ENCODE peak calls at places on chromosomes 2 and 18, in five cellular contexts. R, V, X, J and Q are unnamed samples.

GRCh38 chr18:23129355-23130002 is 5.8 kb upstream of the CABLES1 start:
- DNase-seq in X (no peak), R (no peak), V (no peak), J (no peak), Q (no peak)

GRCh38 chr2:159879061-159879604 is 81.1 kb upstream of the CD302 start:
- DNase-seq in J (no peak), X (no peak), R (no peak), V (no peak), Q (no peak)

GRCh38 chr2:83650897-83651296 is 808.2 kb downstream of the SUCLG1 start:
- DNase-seq in J (no peak), R (no peak), X (no peak), V (no peak), Q (no peak)

GRCh38 chr2:120820885-120821279 is 85.2 kb downstream of the GLI2 start:
- DNase-seq in X (peak), V (no peak), R (no peak), J (no peak), Q (peak)

GRCh38 chr2:127101756-127102463 is 5.0 kb downstream of the BIN1 start:
- DNase-seq in V (no peak), J (no peak), X (no peak), R (no peak), Q (no peak)

GRCh38 chr2:173401716-173402326 is 47.1 kb downstream of the CDCA7 start:
- DNase-seq in V (no peak), X (no peak), J (no peak), R (no peak), Q (peak)

GRCh38 chr2:238131761-238132462 is 6.6 kb upstream of the KLHL30 start:
- DNase-seq in J (no peak), V (no peak), R (no peak), X (no peak), Q (no peak)

GRCh38 chr2:88959480-88960204 is 268.2 kb downstream of the RPIA start:
- DNase-seq in R (no peak), X (no peak), J (no peak), V (no peak), Q (no peak)

GRCh38 chr2:160043265-160043664 is 19.1 kb downstream of the PLA2R1 start:
- DNase-seq in J (no peak), R (no peak), V (no peak), X (no peak), Q (no peak)

GRCh38 chr2:188765522-188765921 is 208.7 kb upstream of the COL3A1 start:
- DNase-seq in J (no peak), R (peak), V (no peak), X (peak), Q (peak)

GRCh38 chr18:46332956-46333355 is 228.8 kb downstream of the HAUS1 start:
- DNase-seq in X (no peak), J (no peak), R (no peak), V (no peak), Q (peak)

GRCh38 chr2:30947686-30948085 is 140.4 kb upstream of the CAPN13 start:
- DNase-seq in J (no peak), R (no peak), X (no peak), V (no peak), Q (no peak)

GRCh38 chr2:226213717-226214116 is 585.9 kb downstream of the IRS1 start:
- DNase-seq in X (no peak), J (no peak), R (no peak), V (no peak), Q (no peak)

GRCh38 chr2:101340141-101340541 is 31.6 kb upstream of the RNF149 start:
- DNase-seq in V (no peak), J (no peak), X (no peak), R (no peak), Q (no peak)

GRCh38 chr2:185246717-185247116 is 491.9 kb upstream of the FSIP2 start:
- DNase-seq in V (no peak), J (no peak), X (no peak), R (no peak), Q (no peak)

GRCh38 chr18:35933982-35934381 is 38.5 kb upstream of the RMP24 start:
- DNase-seq in J (no peak), R (no peak), X (no peak), V (no peak), Q (no peak)

GRCh38 chr2:215828528-215829184 is 184.7 kb downstream of the MREG start:
- DNase-seq in R (peak), V (peak), X (peak), J (peak), Q (peak)

GRCh38 chr2:196974970-196975369 is 48.5 kb upstream of the PGAP1 start:
- DNase-seq in R (no peak), X (no peak), V (no peak), J (no peak), Q (no peak)

GRCh38 chr2:119723784-119724467 is 35.8 kb upstream of the PTPN4 start:
- DNase-seq in V (no peak), X (no peak), J (no peak), R (no peak), Q (no peak)

GRCh38 chr2:67290451-67290991 is 106.6 kb upstream of the ETAA1 start:
- DNase-seq in X (no peak), R (no peak), V (no peak), J (no peak), Q (no peak)

GRCh38 chr18:10230072-10230471 is 224.4 kb upstream of the APCDD1 start:
- DNase-seq in R (no peak), J (peak), V (no peak), X (peak), Q (peak)

GRCh38 chr18:76260941-76261472 is 234.0 kb downstream of the ZNF516 start:
- DNase-seq in X (no peak), J (no peak), R (no peak), V (no peak), Q (no peak)

GRCh38 chr2:26754972-26755670 is 9.0 kb upstream of the SLC35F6 start:
- DNase-seq in X (no peak), J (no peak), R (no peak), V (no peak), Q (no peak)

GRCh38 chr2:44579136-44579836 is 217.5 kb downstream of the CAMKMT start:
- DNase-seq in X (no peak), V (no peak), J (no peak), R (no peak), Q (no peak)

GRCh38 chr18:77248873-77249582 is 620 bp upstream of the GALR1 start:
- DNase-seq in V (no peak), J (no peak), X (no peak), R (peak), Q (no peak)

GRCh38 chr2:221514305-221515040 is 57.6 kb downstream of the EPHA4 start:
- DNase-seq in V (no peak), R (no peak), J (no peak), X (no peak), Q (no peak)

GRCh38 chr2:96832751-96833507 is 10.9 kb downstream of the ANKRD23 start:
- DNase-seq in V (no peak), R (peak), X (peak), J (peak), Q (peak)

GRCh38 chr2:30351941-30352340 is 95.1 kb upstream of the LCLAT1 start:
- DNase-seq in V (no peak), J (no peak), X (no peak), R (no peak), Q (no peak)

GRCh38 chr2:17441790-17442189 is 76.5 kb downstream of the RAD51AP2 start:
- DNase-seq in X (no peak), R (no peak), V (no peak), J (no peak), Q (no peak)
- H3K9ac ChIP-seq in X (no peak), R (no peak), V (no peak), J (no peak), Q (peak)

DNA sequence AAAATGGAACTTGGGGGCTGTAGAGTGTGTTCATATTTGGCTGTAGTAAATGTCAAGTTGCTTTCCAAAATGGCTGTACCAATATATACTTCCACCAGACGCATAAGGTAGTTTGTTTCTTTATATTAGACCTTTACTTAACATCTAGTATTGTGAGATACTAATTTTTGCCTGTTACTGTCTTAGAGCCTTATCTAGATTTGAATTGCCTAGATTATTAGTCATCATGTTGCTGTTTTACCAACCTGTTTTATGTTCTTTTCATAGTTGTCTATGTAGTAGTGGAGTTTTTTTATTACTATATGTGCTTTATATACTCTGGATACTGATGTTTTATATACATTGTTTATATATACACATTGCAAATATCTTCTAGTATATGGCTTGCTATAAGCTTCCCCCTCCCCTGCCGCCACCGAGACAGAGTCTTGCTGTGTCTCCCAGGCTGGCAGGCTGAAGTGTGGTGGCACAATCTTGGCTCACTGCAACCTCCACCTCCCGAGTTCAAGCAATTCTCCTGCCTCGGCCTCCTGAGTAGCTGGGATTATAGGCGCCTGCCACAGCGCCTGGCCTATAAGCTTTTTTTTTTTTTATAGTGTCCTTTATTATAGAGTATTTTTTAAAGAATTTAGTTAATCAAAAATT is 18.9 kb downstream of the SLC39A10 start:
- DNase-seq in R (no peak), J (no peak), V (no peak), X (no peak), Q (no peak)
- H3K9ac ChIP-seq in R (no peak), J (no peak), V (no peak), X (no peak), Q (no peak)

GRCh38 chr2:24704682-24705081 is 88.5 kb downstream of the PTRHD1 start:
- DNase-seq in R (no peak), V (no peak), J (no peak), X (no peak), Q (no peak)

GRCh38 chr2:24710806-24711205 is 82.4 kb downstream of the PTRHD1 start:
- DNase-seq in J (no peak), X (no peak), R (no peak), V (no peak), Q (no peak)

GRCh38 chr2:24708537-24709152 is 84.5 kb downstream of the PTRHD1 start:
- DNase-seq in R (no peak), V (no peak), J (no peak), X (no peak), Q (no peak)

GRCh38 chr2:24702800-24703199 is 90.4 kb downstream of the PTRHD1 start:
- DNase-seq in J (no peak), X (no peak), R (no peak), V (no peak), Q (no peak)

GRCh38 chr2:24707141-24707540 is 86.0 kb downstream of the PTRHD1 start:
- DNase-seq in J (no peak), R (no peak), V (no peak), X (no peak), Q (no peak)
- H3K9ac ChIP-seq in J (no peak), R (no peak), V (no peak), X (no peak), Q (no peak)

GRCh38 chr2:3368261-3368722 is 9.3 kb downstream of the EIPR1 start:
- DNase-seq in X (no peak), R (no peak), J (no peak), V (no peak), Q (no peak)
- H3K9ac ChIP-seq in X (no peak), R (no peak), J (no peak), V (no peak), Q (no peak)